ENCODE peak calls at places on chromosome 2, in eight cellular contexts. One of them, this sample, is unnamed.

GRCh38 chr2:96874099-96874831 is 4.4 kb upstream of the SEMA4C start:
- DNase-seq in astrocyte of the spinal cord: no peak
- DNase-seq in fibroblast of lung: no peak
- DNase-seq in adrenal gland: no peak
- DNase-seq in lower lobe of right lung: no peak
- DNase-seq in sigmoid colon: no peak
- DNase-seq in dorsolateral prefrontal cortex: no peak
- DNase-seq in WTC11: no peak
- DNase-seq in this sample: no peak

GRCh38 chr2:69773201-69773600 is 31.3 kb downstream of the ANXA4 start:
- DNase-seq in adrenal gland: no peak
- DNase-seq in sigmoid colon: no peak
- DNase-seq in lower lobe of right lung: no peak
- DNase-seq in dorsolateral prefrontal cortex: no peak
- DNase-seq in fibroblast of lung: peak
- DNase-seq in astrocyte of the spinal cord: peak
- DNase-seq in WTC11: no peak
- DNase-seq in this sample: peak

GRCh38 chr2:156513219-156513618 is 77.0 kb downstream of the GPD2 start:
- DNase-seq in WTC11: no peak
- DNase-seq in adrenal gland: no peak
- DNase-seq in fibroblast of lung: no peak
- DNase-seq in lower lobe of right lung: no peak
- DNase-seq in dorsolateral prefrontal cortex: no peak
- DNase-seq in sigmoid colon: no peak
- DNase-seq in astrocyte of the spinal cord: no peak
- DNase-seq in this sample: no peak

GRCh38 chr2:152523091-152523490 is 188.1 kb downstream of the FMNL2 start:
- DNase-seq in lower lobe of right lung: no peak
- DNase-seq in fibroblast of lung: peak
- DNase-seq in adrenal gland: no peak
- DNase-seq in sigmoid colon: no peak
- DNase-seq in astrocyte of the spinal cord: peak
- DNase-seq in WTC11: no peak
- DNase-seq in dorsolateral prefrontal cortex: no peak
- DNase-seq in this sample: peak

GRCh38 chr2:106053116-106053515 is 141.0 kb downstream of the UXS1 start:
- DNase-seq in sigmoid colon: no peak
- DNase-seq in lower lobe of right lung: no peak
- DNase-seq in WTC11: no peak
- DNase-seq in adrenal gland: no peak
- DNase-seq in dorsolateral prefrontal cortex: no peak
- DNase-seq in astrocyte of the spinal cord: peak
- DNase-seq in fibroblast of lung: peak
- DNase-seq in this sample: peak

GRCh38 chr2:226607379-226607778 is 192.2 kb downstream of the IRS1 start:
- DNase-seq in adrenal gland: no peak
- DNase-seq in lower lobe of right lung: no peak
- DNase-seq in dorsolateral prefrontal cortex: no peak
- DNase-seq in sigmoid colon: no peak
- DNase-seq in WTC11: no peak
- DNase-seq in astrocyte of the spinal cord: peak
- DNase-seq in fibroblast of lung: peak
- DNase-seq in this sample: peak

GRCh38 chr2:234091432-234091879 is 41.0 kb downstream of the SPP2 start:
- DNase-seq in WTC11: no peak
- DNase-seq in fibroblast of lung: peak
- DNase-seq in sigmoid colon: no peak
- DNase-seq in astrocyte of the spinal cord: peak
- DNase-seq in adrenal gland: peak
- DNase-seq in dorsolateral prefrontal cortex: no peak
- DNase-seq in lower lobe of right lung: no peak
- DNase-seq in this sample: peak

GRCh38 chr2:209600257-209601180 is 171.1 kb upstream of the UNC80 start:
- DNase-seq in dorsolateral prefrontal cortex: no peak
- DNase-seq in adrenal gland: no peak
- DNase-seq in lower lobe of right lung: no peak
- DNase-seq in astrocyte of the spinal cord: no peak
- DNase-seq in sigmoid colon: no peak
- DNase-seq in fibroblast of lung: no peak
- DNase-seq in WTC11: no peak
- DNase-seq in this sample: no peak

GRCh38 chr2:205746408-205746785 is 64.1 kb downstream of the NRP2 start:
- DNase-seq in astrocyte of the spinal cord: no peak
- DNase-seq in sigmoid colon: peak
- DNase-seq in WTC11: no peak
- DNase-seq in lower lobe of right lung: peak
- DNase-seq in fibroblast of lung: no peak
- DNase-seq in dorsolateral prefrontal cortex: no peak
- DNase-seq in adrenal gland: no peak
- DNase-seq in this sample: no peak

GRCh38 chr2:30366199-30366691 is 80.8 kb upstream of the LCLAT1 start:
- DNase-seq in lower lobe of right lung: no peak
- DNase-seq in adrenal gland: no peak
- DNase-seq in fibroblast of lung: peak
- DNase-seq in sigmoid colon: no peak
- DNase-seq in dorsolateral prefrontal cortex: no peak
- DNase-seq in WTC11: no peak
- DNase-seq in astrocyte of the spinal cord: peak
- DNase-seq in this sample: peak

GRCh38 chr2:72759755-72760154 is 66.1 kb downstream of the EXOC6B start:
- DNase-seq in sigmoid colon: no peak
- DNase-seq in lower lobe of right lung: no peak
- DNase-seq in WTC11: no peak
- DNase-seq in dorsolateral prefrontal cortex: no peak
- DNase-seq in fibroblast of lung: no peak
- DNase-seq in astrocyte of the spinal cord: no peak
- DNase-seq in adrenal gland: peak
- DNase-seq in this sample: no peak

GRCh38 chr2:239533917-239534316 is 133.1 kb upstream of the HDAC4 start:
- DNase-seq in dorsolateral prefrontal cortex: no peak
- DNase-seq in sigmoid colon: no peak
- DNase-seq in adrenal gland: no peak
- DNase-seq in fibroblast of lung: peak
- DNase-seq in lower lobe of right lung: no peak
- DNase-seq in WTC11: no peak
- DNase-seq in astrocyte of the spinal cord: no peak
- DNase-seq in this sample: peak

GRCh38 chr2:150204449-150204848 is 283.0 kb downstream of the RND3 start:
- DNase-seq in dorsolateral prefrontal cortex: no peak
- DNase-seq in lower lobe of right lung: no peak
- DNase-seq in WTC11: no peak
- DNase-seq in adrenal gland: no peak
- DNase-seq in astrocyte of the spinal cord: peak
- DNase-seq in sigmoid colon: no peak
- DNase-seq in fibroblast of lung: peak
- DNase-seq in this sample: peak

GRCh38 chr2:62263076-62263475 is 67.2 kb downstream of the B3GNT2 start:
- DNase-seq in fibroblast of lung: no peak
- DNase-seq in adrenal gland: no peak
- DNase-seq in WTC11: no peak
- DNase-seq in astrocyte of the spinal cord: no peak
- DNase-seq in lower lobe of right lung: no peak
- DNase-seq in dorsolateral prefrontal cortex: no peak
- DNase-seq in sigmoid colon: no peak
- DNase-seq in this sample: no peak

GRCh38 chr2:143705108-143705686 is 576.0 kb downstream of the ARHGAP15 start:
- DNase-seq in lower lobe of right lung: no peak
- DNase-seq in WTC11: no peak
- DNase-seq in dorsolateral prefrontal cortex: no peak
- DNase-seq in fibroblast of lung: peak
- DNase-seq in sigmoid colon: no peak
- DNase-seq in astrocyte of the spinal cord: peak
- DNase-seq in adrenal gland: no peak
- DNase-seq in this sample: peak

GRCh38 chr2:38184964-38185603 is 109.1 kb upstream of the CYP1B1 start:
- DNase-seq in dorsolateral prefrontal cortex: no peak
- DNase-seq in fibroblast of lung: peak
- DNase-seq in adrenal gland: no peak
- DNase-seq in WTC11: no peak
- DNase-seq in astrocyte of the spinal cord: peak
- DNase-seq in lower lobe of right lung: no peak
- DNase-seq in sigmoid colon: no peak
- DNase-seq in this sample: peak

GRCh38 chr2:51387235-51387634 is 355.3 kb upstream of the NRXN1 start:
- DNase-seq in lower lobe of right lung: no peak
- DNase-seq in WTC11: no peak
- DNase-seq in dorsolateral prefrontal cortex: no peak
- DNase-seq in astrocyte of the spinal cord: peak
- DNase-seq in adrenal gland: no peak
- DNase-seq in fibroblast of lung: peak
- DNase-seq in sigmoid colon: no peak
- DNase-seq in this sample: peak

GRCh38 chr2:229270551-229271410 is at the start of gene PID1:
- DNase-seq in WTC11: peak
- DNase-seq in lower lobe of right lung: peak
- DNase-seq in fibroblast of lung: peak
- DNase-seq in dorsolateral prefrontal cortex: no peak
- DNase-seq in astrocyte of the spinal cord: peak
- DNase-seq in sigmoid colon: peak
- DNase-seq in adrenal gland: peak
- DNase-seq in this sample: peak

GRCh38 chr2:77521482-77521881 is 694 bp downstream of the LRRTM4 start:
- DNase-seq in lower lobe of right lung: no peak
- DNase-seq in fibroblast of lung: no peak
- DNase-seq in adrenal gland: no peak
- DNase-seq in sigmoid colon: no peak
- DNase-seq in WTC11: no peak
- DNase-seq in dorsolateral prefrontal cortex: no peak
- DNase-seq in astrocyte of the spinal cord: no peak
- DNase-seq in this sample: no peak

GRCh38 chr2:172433169-172433568 is 5.8 kb downstream of the ITGA6 start:
- DNase-seq in WTC11: no peak
- DNase-seq in adrenal gland: no peak
- DNase-seq in fibroblast of lung: no peak
- DNase-seq in sigmoid colon: no peak
- DNase-seq in dorsolateral prefrontal cortex: no peak
- DNase-seq in lower lobe of right lung: no peak
- DNase-seq in astrocyte of the spinal cord: no peak
- DNase-seq in this sample: no peak

GRCh38 chr2:177429688-177430325 is 37.2 kb downstream of the AGPS start:
- DNase-seq in dorsolateral prefrontal cortex: no peak
- DNase-seq in sigmoid colon: no peak
- DNase-seq in fibroblast of lung: peak
- DNase-seq in astrocyte of the spinal cord: peak
- DNase-seq in adrenal gland: no peak
- DNase-seq in WTC11: no peak
- DNase-seq in lower lobe of right lung: no peak
- DNase-seq in this sample: peak
- TF ChIP-seq CTCF in dorsolateral prefrontal cortex: no peak
- TF ChIP-seq CTCF in sigmoid colon: no peak
- TF ChIP-seq CTCF in fibroblast of lung: no peak
- TF ChIP-seq CTCF in astrocyte of the spinal cord: no peak
- TF ChIP-seq CTCF in adrenal gland: no peak
- TF ChIP-seq CTCF in WTC11: no peak
- TF ChIP-seq CTCF in lower lobe of right lung: no peak
- TF ChIP-seq CTCF in this sample: no peak

DNA sequence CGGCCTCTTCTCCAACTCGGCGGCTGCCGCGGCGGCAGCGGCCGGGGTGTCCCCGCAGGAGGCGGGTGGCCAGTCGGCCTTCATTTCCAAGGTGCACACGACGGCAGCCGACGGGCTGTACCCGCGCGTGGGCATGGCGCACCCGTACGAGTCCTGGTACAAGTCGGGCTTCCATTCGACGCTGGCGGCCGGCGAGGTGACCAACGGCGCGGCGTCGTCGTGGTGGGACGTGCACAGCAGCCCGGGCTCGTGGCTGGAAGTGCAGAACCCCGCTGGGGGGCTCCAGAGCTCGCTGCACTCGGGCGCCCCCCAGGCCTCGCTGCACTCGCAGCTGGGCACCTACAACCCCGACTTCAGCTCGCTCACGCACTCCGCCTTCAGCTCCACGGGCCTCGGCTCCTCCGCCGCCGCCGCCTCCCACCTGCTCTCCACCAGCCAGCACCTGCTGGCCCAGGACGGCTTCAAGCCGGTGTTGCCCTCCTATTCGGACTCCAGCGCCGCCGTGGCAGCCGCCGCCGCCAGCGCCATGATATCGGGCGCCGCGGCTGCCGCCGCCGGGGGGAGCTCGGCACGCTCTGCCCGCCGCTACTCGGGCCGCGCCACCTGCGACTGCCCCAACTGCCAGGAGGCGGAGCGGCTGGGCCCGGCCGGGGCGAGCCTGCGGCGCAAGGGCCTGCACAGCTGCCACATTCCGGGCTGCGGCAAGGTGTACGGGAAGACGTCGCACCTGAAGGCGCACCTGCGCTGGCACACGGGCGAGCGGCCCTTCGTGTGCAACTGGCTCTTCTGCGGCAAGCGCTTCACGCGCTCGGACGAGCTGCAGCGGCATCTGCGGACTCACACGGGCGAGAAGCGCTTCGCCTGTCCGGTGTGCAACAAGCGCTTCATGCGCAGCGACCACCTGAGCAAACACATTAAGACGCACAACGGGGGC is 1.9 kb downstream of the SP9 start:
- DNase-seq in WTC11: peak
- DNase-seq in sigmoid colon: no peak
- DNase-seq in fibroblast of lung: no peak
- DNase-seq in astrocyte of the spinal cord: no peak
- DNase-seq in dorsolateral prefrontal cortex: no peak
- DNase-seq in adrenal gland: no peak
- DNase-seq in lower lobe of right lung: peak
- DNase-seq in this sample: no peak
- TF ChIP-seq CTCF in WTC11: no peak
- TF ChIP-seq CTCF in sigmoid colon: no peak
- TF ChIP-seq CTCF in fibroblast of lung: no peak
- TF ChIP-seq CTCF in astrocyte of the spinal cord: no peak
- TF ChIP-seq CTCF in dorsolateral prefrontal cortex: no peak
- TF ChIP-seq CTCF in adrenal gland: peak
- TF ChIP-seq CTCF in lower lobe of right lung: peak
- TF ChIP-seq CTCF in this sample: no peak

GRCh38 chr2:109208071-109208950 is 79.3 kb downstream of the SH3RF3 start:
- DNase-seq in adrenal gland: no peak
- DNase-seq in dorsolateral prefrontal cortex: no peak
- DNase-seq in lower lobe of right lung: no peak
- DNase-seq in fibroblast of lung: peak
- DNase-seq in WTC11: peak
- DNase-seq in sigmoid colon: no peak
- DNase-seq in astrocyte of the spinal cord: peak
- DNase-seq in this sample: peak
- TF ChIP-seq CTCF in adrenal gland: no peak
- TF ChIP-seq CTCF in dorsolateral prefrontal cortex: no peak
- TF ChIP-seq CTCF in lower lobe of right lung: no peak
- TF ChIP-seq CTCF in fibroblast of lung: no peak
- TF ChIP-seq CTCF in WTC11: no peak
- TF ChIP-seq CTCF in sigmoid colon: no peak
- TF ChIP-seq CTCF in astrocyte of the spinal cord: no peak
- TF ChIP-seq CTCF in this sample: no peak

GRCh38 chr2:235433860-235434259 is 60.0 kb upstream of the AGAP1 start:
- DNase-seq in sigmoid colon: no peak
- DNase-seq in lower lobe of right lung: no peak
- DNase-seq in fibroblast of lung: peak
- DNase-seq in dorsolateral prefrontal cortex: peak
- DNase-seq in adrenal gland: peak
- DNase-seq in astrocyte of the spinal cord: no peak
- DNase-seq in WTC11: no peak
- DNase-seq in this sample: peak
- TF ChIP-seq CTCF in sigmoid colon: no peak
- TF ChIP-seq CTCF in lower lobe of right lung: no peak
- TF ChIP-seq CTCF in fibroblast of lung: peak
- TF ChIP-seq CTCF in dorsolateral prefrontal cortex: peak
- TF ChIP-seq CTCF in adrenal gland: no peak
- TF ChIP-seq CTCF in astrocyte of the spinal cord: no peak
- TF ChIP-seq CTCF in WTC11: no peak
- TF ChIP-seq CTCF in this sample: no peak

This sample was measured in cardiac fibroblast.